ENCODE peak calls at places on chromosomes 16 and 17, in four cellular contexts. One of them, this sample, is unnamed.

GRCh38 chr17:82517230-82517865 is 2.2 kb upstream of the FOXK2 start:
- DNase-seq in SK-N-SH: no peak
- DNase-seq in HepG2: peak
- DNase-seq in K562: no peak
- DNase-seq in this sample: no peak

GRCh38 chr17:58278661-58279015 is 2.1 kb downstream of the MPO start:
- DNase-seq in K562: peak
- DNase-seq in HepG2: no peak
- DNase-seq in SK-N-SH: peak
- DNase-seq in this sample: no peak

GRCh38 chr17:56172517-56172982 is 19.3 kb downstream of the ANKFN1 start:
- DNase-seq in K562: no peak
- DNase-seq in SK-N-SH: no peak
- DNase-seq in HepG2: no peak
- DNase-seq in this sample: no peak

GRCh38 chr17:6870841-6871240 is 39.3 kb upstream of the TEKT1 start:
- DNase-seq in K562: no peak
- DNase-seq in HepG2: no peak
- DNase-seq in SK-N-SH: no peak
- DNase-seq in this sample: no peak

GRCh38 chr16:22727285-22728166 is 86.4 kb upstream of the HS3ST2 start:
- DNase-seq in K562: no peak
- DNase-seq in HepG2: no peak
- DNase-seq in SK-N-SH: no peak
- DNase-seq in this sample: no peak

GRCh38 chr17:79243603-79243990 is 169.0 kb downstream of the ENGASE start:
- DNase-seq in SK-N-SH: no peak
- DNase-seq in K562: no peak
- DNase-seq in HepG2: no peak
- DNase-seq in this sample: no peak

GRCh38 chr17:58565389-58566311 is 51.2 kb upstream of the MTMR4 start:
- DNase-seq in SK-N-SH: no peak
- DNase-seq in K562: no peak
- DNase-seq in HepG2: no peak
- DNase-seq in this sample: peak

GRCh38 chr17:4884489-4884888 is 14.8 kb upstream of the C17orf107 start:
- DNase-seq in HepG2: no peak
- DNase-seq in SK-N-SH: no peak
- DNase-seq in K562: no peak
- DNase-seq in this sample: no peak

GRCh38 chr16:65624246-65624645 is 502.4 kb upstream of the CDH11 start:
- DNase-seq in K562: no peak
- DNase-seq in HepG2: no peak
- DNase-seq in SK-N-SH: no peak
- DNase-seq in this sample: no peak

GRCh38 chr17:61205931-61206330 is 193.7 kb upstream of the TBX2 start:
- DNase-seq in K562: no peak
- DNase-seq in SK-N-SH: no peak
- DNase-seq in HepG2: no peak
- DNase-seq in this sample: no peak

GRCh38 chr17:61204456-61204855 is 195.2 kb upstream of the TBX2 start:
- DNase-seq in K562: no peak
- DNase-seq in SK-N-SH: no peak
- DNase-seq in HepG2: no peak
- DNase-seq in this sample: no peak

GRCh38 chr17:61206922-61207321 is 192.7 kb upstream of the TBX2 start:
- DNase-seq in K562: no peak
- DNase-seq in HepG2: no peak
- DNase-seq in SK-N-SH: no peak
- DNase-seq in this sample: no peak

GRCh38 chr17:61203765-61204164 is 195.9 kb upstream of the TBX2 start:
- DNase-seq in SK-N-SH: no peak
- DNase-seq in HepG2: no peak
- DNase-seq in K562: no peak
- DNase-seq in this sample: no peak

DNA sequence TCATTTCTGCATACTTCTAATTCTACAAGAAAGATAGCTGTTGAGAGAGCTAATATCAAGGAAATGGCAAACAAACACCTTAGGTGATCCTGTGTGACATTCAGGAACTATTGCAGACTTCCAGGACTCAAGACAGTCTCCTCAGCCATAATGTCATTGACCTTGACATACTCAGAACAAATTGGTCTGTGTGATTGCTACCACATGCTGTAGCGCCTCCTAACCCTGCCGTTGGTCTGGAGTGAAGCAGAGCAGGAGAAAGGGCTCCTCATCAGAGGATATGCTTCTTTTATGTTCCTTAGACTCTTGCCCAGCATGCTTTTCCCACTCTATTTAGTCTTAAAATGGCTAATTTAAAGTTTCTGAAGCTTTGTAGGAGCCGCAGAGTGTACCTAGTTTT is 194.2 kb upstream of the TBX2 start:
- DNase-seq in HepG2: no peak
- DNase-seq in K562: no peak
- DNase-seq in SK-N-SH: no peak
- DNase-seq in this sample: no peak
- TF ChIP-seq FOXJ3 in HepG2: no peak
- TF ChIP-seq FOXJ3 in K562: no peak
- TF ChIP-seq FOXJ3 in SK-N-SH: no peak
- TF ChIP-seq FOXJ3 in this sample: no peak

GRCh38 chr16:29900888-29901606 is 759 bp downstream of the ASPHD1 start:
- DNase-seq in K562: no peak
- DNase-seq in SK-N-SH: peak
- DNase-seq in HepG2: no peak
- DNase-seq in this sample: no peak

GRCh38 chr16:29900102-29900887 is at the start of gene ASPHD1:
- DNase-seq in HepG2: peak
- DNase-seq in SK-N-SH: peak
- DNase-seq in K562: no peak
- DNase-seq in this sample: peak

GRCh38 chr16:29898135-29898534 is 1.2 kb downstream of the SEZ6L2 start:
- DNase-seq in K562: no peak
- DNase-seq in SK-N-SH: peak
- DNase-seq in HepG2: no peak
- DNase-seq in this sample: peak

GRCh38 chr16:29898786-29899515 is 399 bp downstream of the SEZ6L2 start:
- DNase-seq in HepG2: no peak
- DNase-seq in SK-N-SH: peak
- DNase-seq in K562: no peak
- DNase-seq in this sample: peak

DNA sequence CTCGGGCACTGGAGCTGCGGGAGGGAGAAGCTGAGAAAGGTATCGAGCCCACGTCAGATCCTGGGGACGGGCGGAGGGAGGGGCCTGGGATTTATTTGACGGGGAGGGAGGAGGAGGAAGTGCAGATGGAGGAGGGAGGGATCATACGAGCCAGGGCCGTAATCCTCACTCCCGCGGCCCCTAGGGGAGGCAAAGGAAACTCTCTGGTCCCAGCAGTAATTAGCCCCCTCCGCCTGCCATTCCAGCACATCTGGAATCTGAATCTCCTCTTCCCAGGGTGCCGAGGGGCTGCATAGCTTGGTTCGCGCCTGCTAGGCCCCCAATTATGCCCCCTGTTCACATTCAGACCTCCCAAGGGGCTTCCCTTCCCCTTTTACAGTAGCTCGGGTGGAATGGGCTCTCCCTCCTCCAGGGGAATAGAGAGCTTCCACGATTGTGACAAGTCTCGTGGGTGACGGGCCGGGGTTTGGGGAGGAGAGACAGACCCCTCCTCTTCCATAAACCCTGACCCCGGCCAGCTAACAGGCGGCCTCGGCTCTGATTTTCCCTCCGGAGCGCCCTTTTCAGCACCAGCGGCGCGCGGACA is at the start of gene SEZ6L2:
- DNase-seq in SK-N-SH: peak
- DNase-seq in K562: peak
- DNase-seq in HepG2: peak
- DNase-seq in this sample: peak
- TF ChIP-seq FOXJ3 in SK-N-SH: no peak
- TF ChIP-seq FOXJ3 in K562: no peak
- TF ChIP-seq FOXJ3 in HepG2: no peak
- TF ChIP-seq FOXJ3 in this sample: no peak

GRCh38 chr16:78292726-78293380 is 193.4 kb downstream of the WWOX start:
- DNase-seq in HepG2: peak
- DNase-seq in K562: no peak
- DNase-seq in SK-N-SH: no peak
- DNase-seq in this sample: no peak
- TF ChIP-seq FOXJ3 in HepG2: no peak
- TF ChIP-seq FOXJ3 in K562: no peak
- TF ChIP-seq FOXJ3 in SK-N-SH: no peak
- TF ChIP-seq FOXJ3 in this sample: no peak

GRCh38 chr17:17032131-17032692 is 10.0 kb upstream of the MPRIP start:
- DNase-seq in K562: no peak
- DNase-seq in SK-N-SH: peak
- DNase-seq in HepG2: peak
- DNase-seq in this sample: no peak
- TF ChIP-seq FOXJ3 in K562: no peak
- TF ChIP-seq FOXJ3 in SK-N-SH: no peak
- TF ChIP-seq FOXJ3 in HepG2: no peak
- TF ChIP-seq FOXJ3 in this sample: no peak

DNA sequence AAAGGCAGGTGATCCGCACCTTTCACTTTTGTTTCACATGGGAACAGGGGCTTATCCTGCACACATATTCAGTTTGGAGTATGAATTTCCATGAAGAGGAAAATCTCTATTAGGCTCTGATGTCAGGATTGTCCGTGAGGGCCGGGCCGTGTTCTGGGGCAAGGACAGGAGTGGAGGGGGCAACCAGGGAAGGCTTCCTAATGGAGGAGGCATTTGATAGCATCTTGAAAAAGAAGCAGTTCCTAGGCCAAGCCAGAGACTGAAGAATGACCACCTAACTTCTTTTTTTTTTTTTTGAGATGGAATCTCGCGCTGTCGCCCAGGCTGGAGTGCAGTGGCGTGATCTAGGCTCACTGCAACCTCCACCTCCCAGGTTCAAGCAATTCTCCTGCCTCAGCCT is 174.2 kb downstream of the SEC14L1 start:
- DNase-seq in K562: no peak
- DNase-seq in SK-N-SH: no peak
- DNase-seq in HepG2: no peak
- DNase-seq in this sample: no peak
- TF ChIP-seq FOXJ3 in K562: no peak
- TF ChIP-seq FOXJ3 in SK-N-SH: no peak
- TF ChIP-seq FOXJ3 in HepG2: no peak
- TF ChIP-seq FOXJ3 in this sample: no peak

GRCh38 chr17:62994931-62995330 is 28.9 kb downstream of the TANC2 start:
- DNase-seq in HepG2: no peak
- DNase-seq in SK-N-SH: no peak
- DNase-seq in K562: no peak
- DNase-seq in this sample: no peak
- TF ChIP-seq FOXJ3 in HepG2: no peak
- TF ChIP-seq FOXJ3 in SK-N-SH: no peak
- TF ChIP-seq FOXJ3 in K562: no peak
- TF ChIP-seq FOXJ3 in this sample: no peak

GRCh38 chr16:49631521-49632041 is 224.3 kb downstream of the ZNF423 start:
- DNase-seq in K562: no peak
- DNase-seq in HepG2: no peak
- DNase-seq in SK-N-SH: no peak
- DNase-seq in this sample: no peak
- TF ChIP-seq FOXJ3 in K562: no peak
- TF ChIP-seq FOXJ3 in HepG2: no peak
- TF ChIP-seq FOXJ3 in SK-N-SH: no peak
- TF ChIP-seq FOXJ3 in this sample: no peak

DNA sequence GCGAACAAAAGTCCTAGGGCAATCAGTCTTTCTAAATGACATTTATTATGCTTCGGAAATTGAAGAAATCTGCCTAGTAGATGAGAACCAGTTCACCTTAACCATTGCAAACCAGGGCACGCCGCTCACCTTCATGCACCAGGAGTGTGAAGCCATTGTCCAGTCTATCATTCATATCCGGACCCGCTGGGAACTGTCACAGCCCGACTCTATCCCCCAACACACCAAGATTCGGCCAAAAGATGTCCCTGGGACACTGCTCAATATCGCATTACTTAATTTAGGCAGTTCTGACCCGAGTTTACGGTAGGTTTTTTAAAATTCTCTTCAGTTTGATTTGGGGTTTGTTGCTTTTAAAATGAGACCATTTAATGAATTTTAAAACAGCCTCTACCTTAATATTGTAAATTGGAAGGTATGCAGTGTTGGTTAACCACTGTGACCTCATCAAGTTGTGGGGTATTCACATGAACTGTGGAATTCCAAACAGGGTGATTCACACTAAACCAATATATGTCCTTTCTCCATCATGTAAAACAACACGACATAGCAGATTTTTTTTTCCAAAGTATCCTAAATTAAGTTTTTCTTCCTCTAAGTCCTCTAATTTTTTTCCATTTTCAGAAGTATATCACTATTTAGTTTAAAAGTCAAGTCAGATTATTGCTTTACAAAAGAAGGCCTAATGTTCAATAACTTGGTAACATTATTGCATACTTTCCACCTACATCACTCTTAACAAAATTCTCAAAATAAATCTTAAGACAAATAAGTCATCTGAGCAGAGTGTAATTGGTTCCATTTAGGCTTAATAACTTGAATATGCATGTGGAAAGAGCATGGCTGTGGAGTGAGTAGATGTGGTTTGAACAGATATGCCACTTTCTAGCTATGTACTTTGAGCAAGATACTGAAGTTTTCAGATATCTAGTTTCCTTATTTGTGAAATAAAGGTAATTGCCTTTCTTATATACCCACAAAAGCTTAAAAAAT is 6.4 kb upstream of the EVI2A start:
- DNase-seq in HepG2: peak
- DNase-seq in K562: no peak
- DNase-seq in SK-N-SH: no peak
- DNase-seq in this sample: no peak
- TF ChIP-seq FOXJ3 in HepG2: no peak
- TF ChIP-seq FOXJ3 in K562: no peak
- TF ChIP-seq FOXJ3 in SK-N-SH: no peak
- TF ChIP-seq FOXJ3 in this sample: no peak

DNA sequence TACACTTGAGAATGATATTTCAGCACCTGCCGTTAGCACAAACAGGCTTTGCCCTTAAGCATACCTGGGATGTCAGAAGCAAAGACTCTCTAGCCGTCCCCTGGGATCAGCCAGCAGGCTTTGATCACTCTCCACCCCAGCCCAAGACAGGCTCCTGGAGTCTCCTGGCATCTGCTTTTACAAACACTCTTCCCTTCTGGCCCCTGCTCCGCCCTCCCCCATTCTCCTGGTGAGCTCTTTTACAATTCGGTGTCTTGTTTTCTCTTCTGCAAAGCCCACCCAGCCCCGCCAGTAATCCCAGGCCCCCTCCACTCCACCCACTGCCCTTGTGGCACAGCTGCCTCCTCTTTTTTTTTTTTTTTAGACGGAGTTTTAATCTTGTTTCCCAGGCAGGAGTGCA is 50.4 kb downstream of the KATNIP start:
- DNase-seq in HepG2: no peak
- DNase-seq in K562: no peak
- DNase-seq in SK-N-SH: no peak
- DNase-seq in this sample: peak
- TF ChIP-seq FOXJ3 in HepG2: no peak
- TF ChIP-seq FOXJ3 in K562: no peak
- TF ChIP-seq FOXJ3 in SK-N-SH: no peak
- TF ChIP-seq FOXJ3 in this sample: no peak